ENCODE peak calls at places on chromosomes 11 and 22, in seven cellular contexts. One of them, this sample, is unnamed.

GRCh38 chr11:6612816-6613136 is 760 bp upstream of the TAF10 start:
- DNase-seq in stimulated activated CD8-positive, alpha-beta memory T cell treated with anti-CD3 and anti-CD28 coated beads, Interleukin-15, amount 100 ng/mL, for 1 hour: no peak
- DNase-seq in mucosa of descending colon: peak
- DNase-seq in stimulated activated naive CD8-positive, alpha-beta T cell treated with anti-CD3 and anti-CD28 coated beads, Interleukin-15, Interleukin-2, amounts not matched to agents 100 U/mL and 50 U/mL, for 24 hours: peak
- DNase-seq in left lobe of liver: no peak
- DNase-seq in KBM-7: no peak
- DNase-seq in T47D: no peak
- DNase-seq in this sample: no peak

GRCh38 chr22:29786026-29786425 is 18.9 kb downstream of the UQCR10 start:
- DNase-seq in KBM-7: no peak
- DNase-seq in T47D: no peak
- DNase-seq in stimulated activated CD8-positive, alpha-beta memory T cell treated with anti-CD3 and anti-CD28 coated beads, Interleukin-15, amount 100 ng/mL, for 1 hour: no peak
- DNase-seq in mucosa of descending colon: no peak
- DNase-seq in left lobe of liver: no peak
- DNase-seq in stimulated activated naive CD8-positive, alpha-beta T cell treated with anti-CD3 and anti-CD28 coated beads, Interleukin-15, Interleukin-2, amounts not matched to agents 100 U/mL and 50 U/mL, for 24 hours: no peak
- DNase-seq in this sample: no peak

GRCh38 chr22:22939537-22940368 is 52.1 kb downstream of the IGLL5 start:
- DNase-seq in KBM-7: no peak
- DNase-seq in T47D: no peak
- DNase-seq in stimulated activated naive CD8-positive, alpha-beta T cell treated with anti-CD3 and anti-CD28 coated beads, Interleukin-15, Interleukin-2, amounts not matched to agents 100 U/mL and 50 U/mL, for 24 hours: no peak
- DNase-seq in stimulated activated CD8-positive, alpha-beta memory T cell treated with anti-CD3 and anti-CD28 coated beads, Interleukin-15, amount 100 ng/mL, for 1 hour: no peak
- DNase-seq in mucosa of descending colon: no peak
- DNase-seq in left lobe of liver: no peak
- DNase-seq in this sample: no peak

GRCh38 chr11:44221486-44221885 is 88.5 kb downstream of the ALX4 start:
- DNase-seq in stimulated activated CD8-positive, alpha-beta memory T cell treated with anti-CD3 and anti-CD28 coated beads, Interleukin-15, amount 100 ng/mL, for 1 hour: no peak
- DNase-seq in stimulated activated naive CD8-positive, alpha-beta T cell treated with anti-CD3 and anti-CD28 coated beads, Interleukin-15, Interleukin-2, amounts not matched to agents 100 U/mL and 50 U/mL, for 24 hours: no peak
- DNase-seq in KBM-7: no peak
- DNase-seq in T47D: no peak
- DNase-seq in left lobe of liver: no peak
- DNase-seq in mucosa of descending colon: no peak
- DNase-seq in this sample: no peak

GRCh38 chr11:88629496-88629895 is 292.0 kb upstream of the CTSC start:
- DNase-seq in mucosa of descending colon: no peak
- DNase-seq in T47D: no peak
- DNase-seq in stimulated activated CD8-positive, alpha-beta memory T cell treated with anti-CD3 and anti-CD28 coated beads, Interleukin-15, amount 100 ng/mL, for 1 hour: no peak
- DNase-seq in left lobe of liver: no peak
- DNase-seq in stimulated activated naive CD8-positive, alpha-beta T cell treated with anti-CD3 and anti-CD28 coated beads, Interleukin-15, Interleukin-2, amounts not matched to agents 100 U/mL and 50 U/mL, for 24 hours: no peak
- DNase-seq in KBM-7: no peak
- DNase-seq in this sample: no peak

GRCh38 chr22:19523240-19524169 is 705 bp downstream of the CLDN5 start:
- DNase-seq in stimulated activated CD8-positive, alpha-beta memory T cell treated with anti-CD3 and anti-CD28 coated beads, Interleukin-15, amount 100 ng/mL, for 1 hour: no peak
- DNase-seq in KBM-7: no peak
- DNase-seq in T47D: no peak
- DNase-seq in left lobe of liver: peak
- DNase-seq in stimulated activated naive CD8-positive, alpha-beta T cell treated with anti-CD3 and anti-CD28 coated beads, Interleukin-15, Interleukin-2, amounts not matched to agents 100 U/mL and 50 U/mL, for 24 hours: no peak
- DNase-seq in mucosa of descending colon: no peak
- DNase-seq in this sample: no peak

GRCh38 chr11:12673601-12673923 is 659 bp upstream of the TEAD1 start:
- DNase-seq in KBM-7: no peak
- DNase-seq in mucosa of descending colon: no peak
- DNase-seq in T47D: no peak
- DNase-seq in stimulated activated naive CD8-positive, alpha-beta T cell treated with anti-CD3 and anti-CD28 coated beads, Interleukin-15, Interleukin-2, amounts not matched to agents 100 U/mL and 50 U/mL, for 24 hours: no peak
- DNase-seq in stimulated activated CD8-positive, alpha-beta memory T cell treated with anti-CD3 and anti-CD28 coated beads, Interleukin-15, amount 100 ng/mL, for 1 hour: no peak
- DNase-seq in left lobe of liver: no peak
- DNase-seq in this sample: no peak

GRCh38 chr22:39317756-39318506 is 1.5 kb downstream of the RPL3 start:
- DNase-seq in stimulated activated naive CD8-positive, alpha-beta T cell treated with anti-CD3 and anti-CD28 coated beads, Interleukin-15, Interleukin-2, amounts not matched to agents 100 U/mL and 50 U/mL, for 24 hours: no peak
- DNase-seq in T47D: no peak
- DNase-seq in left lobe of liver: peak
- DNase-seq in KBM-7: no peak
- DNase-seq in stimulated activated CD8-positive, alpha-beta memory T cell treated with anti-CD3 and anti-CD28 coated beads, Interleukin-15, amount 100 ng/mL, for 1 hour: no peak
- DNase-seq in mucosa of descending colon: no peak
- DNase-seq in this sample: no peak

GRCh38 chr11:13449522-13449921 is 13.5 kb downstream of the BTBD10 start:
- DNase-seq in T47D: no peak
- DNase-seq in KBM-7: no peak
- DNase-seq in stimulated activated naive CD8-positive, alpha-beta T cell treated with anti-CD3 and anti-CD28 coated beads, Interleukin-15, Interleukin-2, amounts not matched to agents 100 U/mL and 50 U/mL, for 24 hours: no peak
- DNase-seq in left lobe of liver: no peak
- DNase-seq in mucosa of descending colon: no peak
- DNase-seq in stimulated activated CD8-positive, alpha-beta memory T cell treated with anti-CD3 and anti-CD28 coated beads, Interleukin-15, amount 100 ng/mL, for 1 hour: no peak
- DNase-seq in this sample: no peak

GRCh38 chr22:26573026-26573662 is 16.8 kb downstream of the TPST2 start:
- DNase-seq in stimulated activated naive CD8-positive, alpha-beta T cell treated with anti-CD3 and anti-CD28 coated beads, Interleukin-15, Interleukin-2, amounts not matched to agents 100 U/mL and 50 U/mL, for 24 hours: peak
- DNase-seq in left lobe of liver: no peak
- DNase-seq in mucosa of descending colon: peak
- DNase-seq in stimulated activated CD8-positive, alpha-beta memory T cell treated with anti-CD3 and anti-CD28 coated beads, Interleukin-15, amount 100 ng/mL, for 1 hour: no peak
- DNase-seq in KBM-7: peak
- DNase-seq in T47D: no peak
- DNase-seq in this sample: peak

GRCh38 chr11:133982151-133982550 is 25.4 kb upstream of the IGSF9B start:
- DNase-seq in KBM-7: no peak
- DNase-seq in mucosa of descending colon: no peak
- DNase-seq in T47D: no peak
- DNase-seq in stimulated activated CD8-positive, alpha-beta memory T cell treated with anti-CD3 and anti-CD28 coated beads, Interleukin-15, amount 100 ng/mL, for 1 hour: no peak
- DNase-seq in stimulated activated naive CD8-positive, alpha-beta T cell treated with anti-CD3 and anti-CD28 coated beads, Interleukin-15, Interleukin-2, amounts not matched to agents 100 U/mL and 50 U/mL, for 24 hours: no peak
- DNase-seq in left lobe of liver: no peak
- DNase-seq in this sample: no peak

GRCh38 chr11:90343670-90344069 is 120.8 kb upstream of the CHORDC1 start:
- DNase-seq in T47D: no peak
- DNase-seq in mucosa of descending colon: no peak
- DNase-seq in left lobe of liver: no peak
- DNase-seq in KBM-7: no peak
- DNase-seq in stimulated activated CD8-positive, alpha-beta memory T cell treated with anti-CD3 and anti-CD28 coated beads, Interleukin-15, amount 100 ng/mL, for 1 hour: no peak
- DNase-seq in stimulated activated naive CD8-positive, alpha-beta T cell treated with anti-CD3 and anti-CD28 coated beads, Interleukin-15, Interleukin-2, amounts not matched to agents 100 U/mL and 50 U/mL, for 24 hours: no peak
- DNase-seq in this sample: no peak

GRCh38 chr22:48699531-48699930 is 1128.1 kb downstream of the BRD1 start:
- DNase-seq in T47D: no peak
- DNase-seq in KBM-7: no peak
- DNase-seq in stimulated activated CD8-positive, alpha-beta memory T cell treated with anti-CD3 and anti-CD28 coated beads, Interleukin-15, amount 100 ng/mL, for 1 hour: no peak
- DNase-seq in mucosa of descending colon: no peak
- DNase-seq in stimulated activated naive CD8-positive, alpha-beta T cell treated with anti-CD3 and anti-CD28 coated beads, Interleukin-15, Interleukin-2, amounts not matched to agents 100 U/mL and 50 U/mL, for 24 hours: no peak
- DNase-seq in left lobe of liver: no peak
- DNase-seq in this sample: no peak

GRCh38 chr11:68724293-68724692 is 27.0 kb downstream of the TESMIN start:
- DNase-seq in mucosa of descending colon: no peak
- DNase-seq in T47D: no peak
- DNase-seq in left lobe of liver: no peak
- DNase-seq in stimulated activated naive CD8-positive, alpha-beta T cell treated with anti-CD3 and anti-CD28 coated beads, Interleukin-15, Interleukin-2, amounts not matched to agents 100 U/mL and 50 U/mL, for 24 hours: no peak
- DNase-seq in stimulated activated CD8-positive, alpha-beta memory T cell treated with anti-CD3 and anti-CD28 coated beads, Interleukin-15, amount 100 ng/mL, for 1 hour: no peak
- DNase-seq in KBM-7: peak
- DNase-seq in this sample: peak

GRCh38 chr11:72411623-72412532 is 22.5 kb downstream of the CLPB start:
- DNase-seq in stimulated activated CD8-positive, alpha-beta memory T cell treated with anti-CD3 and anti-CD28 coated beads, Interleukin-15, amount 100 ng/mL, for 1 hour: no peak
- DNase-seq in stimulated activated naive CD8-positive, alpha-beta T cell treated with anti-CD3 and anti-CD28 coated beads, Interleukin-15, Interleukin-2, amounts not matched to agents 100 U/mL and 50 U/mL, for 24 hours: peak
- DNase-seq in KBM-7: peak
- DNase-seq in T47D: no peak
- DNase-seq in mucosa of descending colon: no peak
- DNase-seq in left lobe of liver: peak
- DNase-seq in this sample: peak

GRCh38 chr11:14884667-14885273 is 7.3 kb downstream of the CYP2R1 start:
- DNase-seq in mucosa of descending colon: no peak
- DNase-seq in stimulated activated CD8-positive, alpha-beta memory T cell treated with anti-CD3 and anti-CD28 coated beads, Interleukin-15, amount 100 ng/mL, for 1 hour: no peak
- DNase-seq in KBM-7: no peak
- DNase-seq in T47D: no peak
- DNase-seq in left lobe of liver: no peak
- DNase-seq in stimulated activated naive CD8-positive, alpha-beta T cell treated with anti-CD3 and anti-CD28 coated beads, Interleukin-15, Interleukin-2, amounts not matched to agents 100 U/mL and 50 U/mL, for 24 hours: no peak
- DNase-seq in this sample: no peak

GRCh38 chr11:110857885-110858555 is 145.8 kb upstream of the ARHGAP20 start:
- DNase-seq in left lobe of liver: no peak
- DNase-seq in stimulated activated naive CD8-positive, alpha-beta T cell treated with anti-CD3 and anti-CD28 coated beads, Interleukin-15, Interleukin-2, amounts not matched to agents 100 U/mL and 50 U/mL, for 24 hours: no peak
- DNase-seq in T47D: no peak
- DNase-seq in KBM-7: no peak
- DNase-seq in stimulated activated CD8-positive, alpha-beta memory T cell treated with anti-CD3 and anti-CD28 coated beads, Interleukin-15, amount 100 ng/mL, for 1 hour: no peak
- DNase-seq in mucosa of descending colon: peak
- DNase-seq in this sample: no peak

GRCh38 chr11:75534291-75535038 is 8.7 kb upstream of the GDPD5 start:
- DNase-seq in KBM-7: no peak
- DNase-seq in mucosa of descending colon: peak
- DNase-seq in left lobe of liver: no peak
- DNase-seq in T47D: no peak
- DNase-seq in stimulated activated naive CD8-positive, alpha-beta T cell treated with anti-CD3 and anti-CD28 coated beads, Interleukin-15, Interleukin-2, amounts not matched to agents 100 U/mL and 50 U/mL, for 24 hours: no peak
- DNase-seq in stimulated activated CD8-positive, alpha-beta memory T cell treated with anti-CD3 and anti-CD28 coated beads, Interleukin-15, amount 100 ng/mL, for 1 hour: no peak
- DNase-seq in this sample: no peak

GRCh38 chr11:12831471-12832202 is 157.4 kb downstream of the TEAD1 start:
- DNase-seq in T47D: no peak
- DNase-seq in left lobe of liver: no peak
- DNase-seq in stimulated activated naive CD8-positive, alpha-beta T cell treated with anti-CD3 and anti-CD28 coated beads, Interleukin-15, Interleukin-2, amounts not matched to agents 100 U/mL and 50 U/mL, for 24 hours: no peak
- DNase-seq in mucosa of descending colon: no peak
- DNase-seq in stimulated activated CD8-positive, alpha-beta memory T cell treated with anti-CD3 and anti-CD28 coated beads, Interleukin-15, amount 100 ng/mL, for 1 hour: no peak
- DNase-seq in KBM-7: no peak
- DNase-seq in this sample: no peak

GRCh38 chr22:45082795-45083194 is 73.0 kb upstream of the PHF21B start:
- DNase-seq in stimulated activated naive CD8-positive, alpha-beta T cell treated with anti-CD3 and anti-CD28 coated beads, Interleukin-15, Interleukin-2, amounts not matched to agents 100 U/mL and 50 U/mL, for 24 hours: peak
- DNase-seq in stimulated activated CD8-positive, alpha-beta memory T cell treated with anti-CD3 and anti-CD28 coated beads, Interleukin-15, amount 100 ng/mL, for 1 hour: no peak
- DNase-seq in T47D: no peak
- DNase-seq in mucosa of descending colon: no peak
- DNase-seq in KBM-7: peak
- DNase-seq in left lobe of liver: no peak
- DNase-seq in this sample: peak

GRCh38 chr11:123431619-123432018 is 1.6 kb downstream of the GRAMD1B start:
- DNase-seq in stimulated activated CD8-positive, alpha-beta memory T cell treated with anti-CD3 and anti-CD28 coated beads, Interleukin-15, amount 100 ng/mL, for 1 hour: no peak
- DNase-seq in stimulated activated naive CD8-positive, alpha-beta T cell treated with anti-CD3 and anti-CD28 coated beads, Interleukin-15, Interleukin-2, amounts not matched to agents 100 U/mL and 50 U/mL, for 24 hours: no peak
- DNase-seq in T47D: no peak
- DNase-seq in mucosa of descending colon: no peak
- DNase-seq in left lobe of liver: no peak
- DNase-seq in KBM-7: peak
- DNase-seq in this sample: peak

GRCh38 chr11:72353861-72354260 is 80.5 kb downstream of the CLPB start:
- DNase-seq in T47D: no peak
- DNase-seq in stimulated activated naive CD8-positive, alpha-beta T cell treated with anti-CD3 and anti-CD28 coated beads, Interleukin-15, Interleukin-2, amounts not matched to agents 100 U/mL and 50 U/mL, for 24 hours: no peak
- DNase-seq in KBM-7: no peak
- DNase-seq in stimulated activated CD8-positive, alpha-beta memory T cell treated with anti-CD3 and anti-CD28 coated beads, Interleukin-15, amount 100 ng/mL, for 1 hour: no peak
- DNase-seq in left lobe of liver: no peak
- DNase-seq in mucosa of descending colon: no peak
- DNase-seq in this sample: peak

GRCh38 chr11:94657629-94658028 is 90.5 kb downstream of the PIWIL4 start:
- DNase-seq in stimulated activated CD8-positive, alpha-beta memory T cell treated with anti-CD3 and anti-CD28 coated beads, Interleukin-15, amount 100 ng/mL, for 1 hour: no peak
- DNase-seq in left lobe of liver: no peak
- DNase-seq in mucosa of descending colon: no peak
- DNase-seq in KBM-7: no peak
- DNase-seq in stimulated activated naive CD8-positive, alpha-beta T cell treated with anti-CD3 and anti-CD28 coated beads, Interleukin-15, Interleukin-2, amounts not matched to agents 100 U/mL and 50 U/mL, for 24 hours: no peak
- DNase-seq in T47D: no peak
- DNase-seq in this sample: no peak

GRCh38 chr11:131370090-131370751 is at the start of gene NTM:
- DNase-seq in stimulated activated CD8-positive, alpha-beta memory T cell treated with anti-CD3 and anti-CD28 coated beads, Interleukin-15, amount 100 ng/mL, for 1 hour: no peak
- DNase-seq in stimulated activated naive CD8-positive, alpha-beta T cell treated with anti-CD3 and anti-CD28 coated beads, Interleukin-15, Interleukin-2, amounts not matched to agents 100 U/mL and 50 U/mL, for 24 hours: no peak
- DNase-seq in left lobe of liver: peak
- DNase-seq in KBM-7: no peak
- DNase-seq in mucosa of descending colon: peak
- DNase-seq in T47D: no peak
- DNase-seq in this sample: no peak

GRCh38 chr11:124625504-124626168 is 3.0 kb downstream of the TBRG1 start:
- DNase-seq in stimulated activated CD8-positive, alpha-beta memory T cell treated with anti-CD3 and anti-CD28 coated beads, Interleukin-15, amount 100 ng/mL, for 1 hour: no peak
- DNase-seq in KBM-7: no peak
- DNase-seq in mucosa of descending colon: no peak
- DNase-seq in T47D: no peak
- DNase-seq in stimulated activated naive CD8-positive, alpha-beta T cell treated with anti-CD3 and anti-CD28 coated beads, Interleukin-15, Interleukin-2, amounts not matched to agents 100 U/mL and 50 U/mL, for 24 hours: no peak
- DNase-seq in left lobe of liver: no peak
- DNase-seq in this sample: no peak

This sample was measured in NB4.